ENCODE peak calls at places on chromosomes 4 and X, in seven cellular contexts. L is HepG2, H is HCT116, V is HEK293T, O is GM12878, U is K562, F is H1. J is an unnamed sample.

GRCh38 chr4:133102612-133103409 is 46.3 kb upstream of the PCDH10 start:
- DNase-seq in U (no peak), F (no peak), V (no peak), H (no peak), L (no peak), O (no peak), J (no peak)

GRCh38 chr4:119152741-119153140 is 17.1 kb downstream of the MYOZ2 start:
- DNase-seq in F (no peak), L (no peak), H (no peak), V (no peak), U (no peak), O (no peak), J (no peak)

GRCh38 chr4:88341227-88342192 is 37.1 kb upstream of the HERC6 start:
- DNase-seq in U (no peak), O (no peak), H (no peak), L (peak), V (peak), F (peak), J (no peak)

GRCh38 chr4:137601924-137602323 is 69.6 kb upstream of the PCDH18 start:
- DNase-seq in O (no peak), U (no peak), H (no peak), L (no peak), V (no peak), F (no peak), J (no peak)

GRCh38 chr4:26033389-26033788 is 119.4 kb downstream of the SMIM20 start:
- DNase-seq in L (no peak), U (no peak), H (no peak), O (no peak), F (no peak), V (no peak), J (no peak)

GRCh38 chr4:118767109-118767508 is 68.8 kb downstream of the SEC24D start:
- DNase-seq in L (no peak), O (no peak), V (no peak), H (no peak), U (peak), F (no peak), J (no peak)

GRCh38 chr4:115873048-115873447 is 759.6 kb upstream of the NDST4 start:
- DNase-seq in L (no peak), H (no peak), F (no peak), U (no peak), O (no peak), V (no peak), J (no peak)

GRCh38 chr4:54229631-54230478 is 762 bp downstream of the PDGFRA start:
- DNase-seq in H (no peak), F (peak), O (no peak), L (no peak), V (no peak), U (no peak), J (peak)

GRCh38 chr4:187789078-187789477 is 206.5 kb upstream of the ZFP42 start:
- DNase-seq in U (no peak), L (no peak), F (no peak), V (no peak), H (no peak), O (no peak), J (no peak)

GRCh38 chr4:187782425-187782824 is 213.1 kb upstream of the ZFP42 start:
- DNase-seq in V (no peak), H (no peak), L (no peak), O (no peak), U (no peak), F (no peak), J (no peak)

GRCh38 chr4:187786190-187786589 is 209.4 kb upstream of the ZFP42 start:
- DNase-seq in H (no peak), U (no peak), L (no peak), F (no peak), O (no peak), V (no peak), J (no peak)
- TF ChIP-seq SP1 in H (no peak), U (no peak), L (no peak), F (no peak), O (no peak), V (no peak), J (no peak)

DNA sequence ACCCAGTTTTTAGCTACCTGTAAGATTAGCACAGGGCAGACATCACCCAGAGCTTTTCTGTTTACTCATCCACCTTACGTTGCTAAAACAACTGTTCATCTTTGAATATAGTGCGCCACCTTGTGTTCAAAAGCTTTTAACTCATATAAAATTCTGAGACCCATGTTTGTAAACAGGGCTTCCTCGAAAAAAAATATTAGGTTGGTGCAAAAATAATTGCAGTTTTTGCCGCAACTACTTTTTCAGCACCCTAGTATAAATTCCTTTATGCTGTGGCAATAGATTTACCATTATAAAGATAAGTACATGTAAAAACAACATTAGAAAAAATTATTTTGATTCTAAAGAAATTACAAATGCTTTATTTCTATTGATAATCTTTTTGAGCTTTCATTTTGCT is 147.9 kb downstream of the LRBA start:
- DNase-seq in H (peak), V (peak), F (no peak), L (peak), O (peak), U (peak), J (no peak)
- TF ChIP-seq SP1 in H (no peak), V (no peak), F (no peak), L (no peak), O (no peak), U (no peak), J (no peak)

GRCh38 chr4:127630152-127630551 is 2.6 kb upstream of the INTU start:
- DNase-seq in F (no peak), O (no peak), L (no peak), V (no peak), H (no peak), U (no peak), J (no peak)

GRCh38 chr4:127632420-127633403 is at the start of gene INTU:
- DNase-seq in H (peak), U (peak), F (peak), O (no peak), V (peak), L (peak), J (peak)

GRCh38 chr4:127634181-127634580 is 1.4 kb downstream of the INTU start:
- DNase-seq in U (no peak), H (no peak), L (no peak), F (no peak), V (no peak), O (no peak), J (no peak)

GRCh38 chr4:127631420-127631819 is 1.3 kb upstream of the INTU start:
- DNase-seq in U (peak), F (no peak), O (no peak), V (no peak), H (no peak), L (no peak), J (no peak)
- TF ChIP-seq SP1 in U (no peak), F (no peak), O (no peak), V (no peak), H (no peak), L (no peak), J (no peak)

GRCh38 chr4:142129931-142130330 is 493.5 kb downstream of the IL15 start:
- DNase-seq in L (no peak), V (no peak), H (no peak), O (no peak), F (no peak), U (no peak), J (no peak)

GRCh38 chr4:142129473-142129872 is 493.1 kb downstream of the IL15 start:
- DNase-seq in H (no peak), O (no peak), L (no peak), U (no peak), V (no peak), F (no peak), J (no peak)

GRCh38 chr4:142130636-142131035 is 494.3 kb downstream of the IL15 start:
- DNase-seq in U (no peak), L (no peak), F (no peak), H (no peak), O (no peak), V (no peak), J (no peak)

GRCh38 chr4:142126890-142127497 is 490.6 kb downstream of the IL15 start:
- DNase-seq in F (peak), U (peak), H (peak), L (peak), V (peak), O (peak), J (peak)

GRCh38 chr4:142128529-142128928 is 492.1 kb downstream of the IL15 start:
- DNase-seq in V (no peak), H (no peak), F (no peak), O (no peak), U (no peak), L (no peak), J (no peak)
- TF ChIP-seq SP1 in V (no peak), H (no peak), F (no peak), O (no peak), U (no peak), L (no peak), J (no peak)

GRCh38 chrX:38871129-38872029 is 70.1 kb downstream of the MID1IP1 start:
- DNase-seq in H (no peak), F (no peak), O (no peak), V (no peak), U (no peak), L (no peak), J (peak)
- TF ChIP-seq SP1 in H (no peak), F (peak), O (no peak), V (no peak), U (no peak), L (no peak), J (no peak)

DNA sequence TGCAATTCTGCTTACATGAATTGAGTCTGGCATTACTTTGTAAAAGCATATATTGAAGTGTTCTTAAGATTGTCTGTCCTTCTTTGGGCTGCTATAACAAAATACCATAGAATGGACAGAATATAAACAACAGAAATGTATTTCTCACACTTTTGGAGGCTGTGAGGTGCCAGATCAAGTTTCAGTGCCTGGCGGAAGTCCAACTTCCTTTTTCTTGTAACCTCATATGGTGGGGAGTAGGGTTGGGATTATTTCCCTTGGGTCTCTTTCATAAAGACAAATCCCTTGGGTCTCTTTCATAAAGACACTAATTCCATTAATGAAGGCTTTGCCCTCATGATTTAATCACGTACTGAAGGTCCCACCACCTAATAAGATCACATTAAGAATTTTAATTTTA is 199.3 kb upstream of the GRID2 start:
- DNase-seq in H (no peak), V (no peak), F (no peak), L (no peak), U (peak), O (no peak), J (no peak)
- TF ChIP-seq SP1 in H (no peak), V (no peak), F (no peak), L (no peak), U (no peak), O (no peak), J (no peak)